ENCODE peak calls at places on chromosome 1, in nine cellular contexts. One of them, this sample, is unnamed.

GRCh38 chr1:169711469-169712308 is at the start of gene SELL:
- DNase-seq in GM23338: peak
- DNase-seq in esophagus muscularis mucosa: no peak
- DNase-seq in stomach: peak
- DNase-seq in SK-N-MC: no peak
- DNase-seq in spleen: no peak
- DNase-seq in prostate gland: peak
- DNase-seq in breast epithelium: no peak
- DNase-seq in endothelial cell of umbilical vein: peak
- DNase-seq in this sample: peak

GRCh38 chr1:224182057-224182865 is 779 bp upstream of the DEGS1 start:
- DNase-seq in endothelial cell of umbilical vein: no peak
- DNase-seq in prostate gland: no peak
- DNase-seq in GM23338: no peak
- DNase-seq in stomach: peak
- DNase-seq in spleen: peak
- DNase-seq in SK-N-MC: no peak
- DNase-seq in esophagus muscularis mucosa: no peak
- DNase-seq in breast epithelium: no peak
- DNase-seq in this sample: no peak

GRCh38 chr1:87816646-87817045 is 488.0 kb downstream of the LMO4 start:
- DNase-seq in esophagus muscularis mucosa: no peak
- DNase-seq in prostate gland: no peak
- DNase-seq in GM23338: no peak
- DNase-seq in spleen: no peak
- DNase-seq in endothelial cell of umbilical vein: no peak
- DNase-seq in stomach: no peak
- DNase-seq in breast epithelium: no peak
- DNase-seq in SK-N-MC: no peak
- DNase-seq in this sample: no peak

GRCh38 chr1:107344268-107344667 is 203.4 kb downstream of the NTNG1 start:
- DNase-seq in stomach: no peak
- DNase-seq in prostate gland: no peak
- DNase-seq in GM23338: peak
- DNase-seq in SK-N-MC: no peak
- DNase-seq in endothelial cell of umbilical vein: no peak
- DNase-seq in breast epithelium: no peak
- DNase-seq in spleen: no peak
- DNase-seq in esophagus muscularis mucosa: no peak
- DNase-seq in this sample: no peak

GRCh38 chr1:154839691-154840090 is 30.4 kb downstream of the KCNN3 start:
- DNase-seq in esophagus muscularis mucosa: no peak
- DNase-seq in endothelial cell of umbilical vein: no peak
- DNase-seq in SK-N-MC: no peak
- DNase-seq in stomach: no peak
- DNase-seq in GM23338: peak
- DNase-seq in prostate gland: no peak
- DNase-seq in spleen: no peak
- DNase-seq in breast epithelium: no peak
- DNase-seq in this sample: no peak

GRCh38 chr1:87806377-87807094 is 477.9 kb downstream of the LMO4 start:
- DNase-seq in GM23338: no peak
- DNase-seq in esophagus muscularis mucosa: no peak
- DNase-seq in stomach: no peak
- DNase-seq in endothelial cell of umbilical vein: no peak
- DNase-seq in spleen: no peak
- DNase-seq in breast epithelium: no peak
- DNase-seq in prostate gland: no peak
- DNase-seq in SK-N-MC: no peak
- DNase-seq in this sample: no peak

GRCh38 chr1:206768472-206769330 is 1.9 kb upstream of the IL19 start:
- DNase-seq in SK-N-MC: no peak
- DNase-seq in GM23338: no peak
- DNase-seq in prostate gland: no peak
- DNase-seq in breast epithelium: no peak
- DNase-seq in endothelial cell of umbilical vein: no peak
- DNase-seq in stomach: no peak
- DNase-seq in spleen: no peak
- DNase-seq in esophagus muscularis mucosa: no peak
- DNase-seq in this sample: no peak

GRCh38 chr1:242212401-242212800 is 213.5 kb upstream of the MAP1LC3C start:
- DNase-seq in breast epithelium: no peak
- DNase-seq in endothelial cell of umbilical vein: no peak
- DNase-seq in SK-N-MC: no peak
- DNase-seq in spleen: no peak
- DNase-seq in esophagus muscularis mucosa: no peak
- DNase-seq in stomach: no peak
- DNase-seq in prostate gland: no peak
- DNase-seq in GM23338: peak
- DNase-seq in this sample: no peak

GRCh38 chr1:3321559-3322439 is 132.7 kb upstream of the ARHGEF16 start:
- DNase-seq in esophagus muscularis mucosa: no peak
- DNase-seq in spleen: no peak
- DNase-seq in prostate gland: no peak
- DNase-seq in GM23338: no peak
- DNase-seq in breast epithelium: no peak
- DNase-seq in SK-N-MC: no peak
- DNase-seq in endothelial cell of umbilical vein: no peak
- DNase-seq in stomach: no peak
- DNase-seq in this sample: no peak

GRCh38 chr1:18890704-18891103 is 11.7 kb downstream of the ALDH4A1 start:
- DNase-seq in SK-N-MC: no peak
- DNase-seq in GM23338: no peak
- DNase-seq in esophagus muscularis mucosa: no peak
- DNase-seq in breast epithelium: no peak
- DNase-seq in stomach: peak
- DNase-seq in endothelial cell of umbilical vein: no peak
- DNase-seq in prostate gland: no peak
- DNase-seq in spleen: no peak
- DNase-seq in this sample: no peak

GRCh38 chr1:68384321-68384813 is 65.4 kb downstream of the RPE65 start:
- DNase-seq in SK-N-MC: no peak
- DNase-seq in GM23338: no peak
- DNase-seq in endothelial cell of umbilical vein: peak
- DNase-seq in breast epithelium: no peak
- DNase-seq in esophagus muscularis mucosa: no peak
- DNase-seq in stomach: no peak
- DNase-seq in prostate gland: no peak
- DNase-seq in spleen: no peak
- DNase-seq in this sample: peak

DNA sequence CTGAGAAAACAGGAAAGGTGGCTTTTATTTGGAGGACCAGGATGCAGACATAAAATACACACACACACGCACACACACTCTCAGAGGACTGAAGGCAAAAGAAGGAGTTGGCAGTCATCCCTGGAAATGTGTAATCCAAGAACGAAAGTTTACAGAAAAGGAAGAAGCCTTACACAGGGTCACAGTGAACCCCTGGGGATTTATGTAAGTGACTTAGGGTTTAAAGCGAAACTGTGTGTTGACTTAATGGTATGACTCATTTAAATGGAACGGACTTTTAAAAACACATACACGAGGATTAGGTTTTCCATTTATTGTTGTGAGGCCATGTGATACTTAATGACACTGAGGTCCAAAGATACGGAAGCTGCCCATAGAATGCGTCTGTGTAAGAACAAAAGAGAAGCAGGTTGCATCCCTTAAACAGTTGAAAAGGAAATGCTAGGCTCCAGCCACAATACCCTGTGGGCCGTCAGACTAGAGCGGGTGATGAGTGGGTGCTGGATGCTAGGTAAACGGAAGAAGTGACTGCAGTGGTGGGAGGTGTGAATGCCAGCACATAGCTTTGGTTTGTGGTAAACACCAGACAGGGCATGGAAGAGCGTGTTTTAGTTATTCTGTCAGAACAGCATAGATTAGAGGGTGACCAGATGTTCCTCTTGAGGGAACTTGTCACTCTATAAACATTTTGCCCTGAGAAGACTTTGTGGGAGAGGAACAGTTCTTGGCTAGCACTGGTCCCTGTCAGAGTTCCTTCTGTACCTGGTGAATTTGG is 21.6 kb upstream of the BCL10 start:
- DNase-seq in spleen: peak
- DNase-seq in prostate gland: peak
- DNase-seq in breast epithelium: no peak
- DNase-seq in endothelial cell of umbilical vein: peak
- DNase-seq in SK-N-MC: no peak
- DNase-seq in stomach: peak
- DNase-seq in GM23338: no peak
- DNase-seq in esophagus muscularis mucosa: no peak
- DNase-seq in this sample: peak
- TF ChIP-seq POLR2AphosphoS5 in spleen: peak
- TF ChIP-seq POLR2AphosphoS5 in prostate gland: peak
- TF ChIP-seq POLR2AphosphoS5 in breast epithelium: no peak
- TF ChIP-seq POLR2AphosphoS5 in endothelial cell of umbilical vein: peak
- TF ChIP-seq POLR2AphosphoS5 in SK-N-MC: no peak
- TF ChIP-seq POLR2AphosphoS5 in stomach: peak
- TF ChIP-seq POLR2AphosphoS5 in GM23338: no peak
- TF ChIP-seq POLR2AphosphoS5 in esophagus muscularis mucosa: no peak
- TF ChIP-seq POLR2AphosphoS5 in this sample: no peak

DNA sequence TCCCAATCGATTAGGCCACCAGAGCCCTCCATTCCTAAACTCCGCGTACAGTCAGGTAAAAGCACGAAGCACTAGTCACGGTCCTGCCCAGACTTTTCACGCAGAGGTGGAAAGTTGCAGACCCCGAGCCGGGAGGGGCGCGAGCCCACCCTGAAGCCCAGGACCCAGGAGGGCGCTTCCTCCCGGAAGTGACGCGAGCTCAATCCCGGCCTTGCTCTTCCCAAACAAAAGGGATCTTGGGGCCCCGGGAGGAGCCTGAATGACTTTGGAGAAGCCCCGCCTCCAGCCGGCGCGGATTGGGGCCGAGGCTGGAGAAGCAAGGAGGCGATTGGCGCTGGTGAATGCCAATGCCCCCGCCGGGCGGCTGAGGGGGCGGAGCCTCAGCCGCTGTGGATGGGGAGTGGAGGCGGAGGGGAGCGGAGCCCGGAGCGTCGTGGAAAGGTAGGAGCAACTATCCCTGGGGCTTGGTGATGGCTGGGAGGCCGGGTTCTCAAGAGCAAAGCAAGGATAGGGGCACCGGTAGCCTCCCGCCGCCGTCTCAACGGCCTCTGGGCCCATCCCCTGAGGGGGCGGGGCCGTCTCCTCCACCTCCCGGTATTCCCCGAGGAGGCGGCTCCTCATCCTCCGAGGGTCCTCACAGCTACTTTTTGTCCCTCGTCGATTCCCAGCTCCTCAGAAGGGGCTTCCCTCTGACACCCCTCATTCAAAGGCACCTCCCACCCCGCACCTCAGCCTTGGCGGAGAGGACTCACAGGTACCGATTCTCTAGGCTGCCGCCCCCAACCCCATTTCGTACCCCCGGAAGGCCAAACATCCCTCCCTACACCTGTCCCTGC is at the start of gene CTTNBP2NL:
- DNase-seq in prostate gland: peak
- DNase-seq in endothelial cell of umbilical vein: peak
- DNase-seq in spleen: peak
- DNase-seq in stomach: peak
- DNase-seq in SK-N-MC: peak
- DNase-seq in breast epithelium: peak
- DNase-seq in GM23338: peak
- DNase-seq in esophagus muscularis mucosa: peak
- DNase-seq in this sample: peak
- TF ChIP-seq POLR2AphosphoS5 in prostate gland: peak
- TF ChIP-seq POLR2AphosphoS5 in endothelial cell of umbilical vein: peak
- TF ChIP-seq POLR2AphosphoS5 in spleen: peak
- TF ChIP-seq POLR2AphosphoS5 in stomach: peak
- TF ChIP-seq POLR2AphosphoS5 in SK-N-MC: peak
- TF ChIP-seq POLR2AphosphoS5 in breast epithelium: peak
- TF ChIP-seq POLR2AphosphoS5 in GM23338: peak
- TF ChIP-seq POLR2AphosphoS5 in esophagus muscularis mucosa: peak
- TF ChIP-seq POLR2AphosphoS5 in this sample: peak

GRCh38 chr1:114011796-114012195 is 32.5 kb downstream of the OLFML3 start:
- DNase-seq in esophagus muscularis mucosa: no peak
- DNase-seq in spleen: no peak
- DNase-seq in breast epithelium: no peak
- DNase-seq in prostate gland: no peak
- DNase-seq in stomach: no peak
- DNase-seq in SK-N-MC: no peak
- DNase-seq in GM23338: no peak
- DNase-seq in endothelial cell of umbilical vein: no peak
- DNase-seq in this sample: no peak

GRCh38 chr1:114009042-114009392 is 29.7 kb downstream of the OLFML3 start:
- DNase-seq in esophagus muscularis mucosa: no peak
- DNase-seq in stomach: no peak
- DNase-seq in SK-N-MC: no peak
- DNase-seq in spleen: no peak
- DNase-seq in prostate gland: no peak
- DNase-seq in endothelial cell of umbilical vein: no peak
- DNase-seq in breast epithelium: no peak
- DNase-seq in GM23338: no peak
- DNase-seq in this sample: no peak

GRCh38 chr1:114008352-114009041 is 29.2 kb downstream of the OLFML3 start:
- DNase-seq in prostate gland: no peak
- DNase-seq in stomach: no peak
- DNase-seq in SK-N-MC: no peak
- DNase-seq in endothelial cell of umbilical vein: no peak
- DNase-seq in breast epithelium: no peak
- DNase-seq in esophagus muscularis mucosa: no peak
- DNase-seq in spleen: no peak
- DNase-seq in GM23338: no peak
- DNase-seq in this sample: no peak

GRCh38 chr1:114010433-114011184 is 31.3 kb downstream of the OLFML3 start:
- DNase-seq in prostate gland: no peak
- DNase-seq in stomach: no peak
- DNase-seq in GM23338: peak
- DNase-seq in spleen: no peak
- DNase-seq in esophagus muscularis mucosa: no peak
- DNase-seq in breast epithelium: no peak
- DNase-seq in endothelial cell of umbilical vein: no peak
- DNase-seq in SK-N-MC: no peak
- DNase-seq in this sample: no peak

GRCh38 chr1:114009393-114009792 is 30.1 kb downstream of the OLFML3 start:
- DNase-seq in SK-N-MC: no peak
- DNase-seq in esophagus muscularis mucosa: no peak
- DNase-seq in stomach: no peak
- DNase-seq in prostate gland: no peak
- DNase-seq in GM23338: no peak
- DNase-seq in breast epithelium: no peak
- DNase-seq in spleen: no peak
- DNase-seq in endothelial cell of umbilical vein: no peak
- DNase-seq in this sample: peak
- TF ChIP-seq POLR2AphosphoS5 in SK-N-MC: no peak
- TF ChIP-seq POLR2AphosphoS5 in esophagus muscularis mucosa: no peak
- TF ChIP-seq POLR2AphosphoS5 in stomach: no peak
- TF ChIP-seq POLR2AphosphoS5 in prostate gland: no peak
- TF ChIP-seq POLR2AphosphoS5 in GM23338: no peak
- TF ChIP-seq POLR2AphosphoS5 in breast epithelium: no peak
- TF ChIP-seq POLR2AphosphoS5 in spleen: no peak
- TF ChIP-seq POLR2AphosphoS5 in endothelial cell of umbilical vein: no peak
- TF ChIP-seq POLR2AphosphoS5 in this sample: no peak

DNA sequence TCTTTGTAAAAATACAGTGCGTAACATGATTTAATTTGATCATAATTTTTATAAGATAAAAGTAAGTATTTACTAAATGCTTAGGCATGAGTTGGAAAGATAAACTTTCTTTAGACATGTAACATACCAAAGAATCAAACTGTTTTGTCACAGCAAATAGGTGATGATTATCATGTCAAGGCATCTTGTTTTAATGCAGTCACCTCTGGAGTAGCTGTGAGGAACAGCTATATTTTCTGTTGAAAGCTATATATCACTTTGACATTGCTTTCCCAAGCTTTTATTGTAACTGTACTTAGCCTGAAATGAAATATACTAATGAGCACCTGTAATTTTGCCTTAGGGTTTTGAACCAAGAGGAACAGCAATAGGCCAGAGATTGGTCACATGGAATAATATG is 151.9 kb downstream of the TLR5 start:
- DNase-seq in spleen: no peak
- DNase-seq in GM23338: no peak
- DNase-seq in breast epithelium: no peak
- DNase-seq in SK-N-MC: no peak
- DNase-seq in esophagus muscularis mucosa: no peak
- DNase-seq in endothelial cell of umbilical vein: no peak
- DNase-seq in stomach: no peak
- DNase-seq in prostate gland: no peak
- DNase-seq in this sample: no peak
- TF ChIP-seq POLR2AphosphoS5 in spleen: no peak
- TF ChIP-seq POLR2AphosphoS5 in GM23338: no peak
- TF ChIP-seq POLR2AphosphoS5 in breast epithelium: no peak
- TF ChIP-seq POLR2AphosphoS5 in SK-N-MC: no peak
- TF ChIP-seq POLR2AphosphoS5 in esophagus muscularis mucosa: no peak
- TF ChIP-seq POLR2AphosphoS5 in endothelial cell of umbilical vein: no peak
- TF ChIP-seq POLR2AphosphoS5 in stomach: no peak
- TF ChIP-seq POLR2AphosphoS5 in prostate gland: no peak
- TF ChIP-seq POLR2AphosphoS5 in this sample: no peak

This sample was measured in HepG2.